ENCODE peak calls at places on chromosomes 16 and 17, in five cellular contexts. I, G, L, Z and K are unnamed samples. For H3K4me1, the result is how much of the 10 kb centered on the place peaks cover.

GRCh38 chr17:62808576-62808970 is 459 bp upstream of the MARCHF10 start:
- DNase-seq in G (no peak), Z (no peak), L (no peak), I (no peak), K (no peak)

GRCh38 chr17:44794699-44795413 is 35.2 kb downstream of the GJC1 start:
- DNase-seq in G (no peak), I (peak), Z (peak), L (no peak), K (peak)

GRCh38 chr16:997440-998051 is 16.0 kb downstream of the SOX8 start:
- DNase-seq in G (peak), L (no peak), Z (peak), I (peak), K (peak)

GRCh38 chr17:5509482-5509881 is 23.1 kb downstream of the MIS12 start:
- DNase-seq in L (no peak), G (no peak), Z (no peak), I (peak), K (peak)

GRCh38 chr17:79003661-79004411 is 5.7 kb downstream of the CANT1 start:
- DNase-seq in I (no peak), L (no peak), G (no peak), Z (no peak), K (no peak)

GRCh38 chr17:44014133-44014436 is 678 bp downstream of the TMEM101 start:
- DNase-seq in Z (no peak), G (no peak), I (no peak), L (no peak), K (no peak)

GRCh38 chr17:41406205-41406604 is 8.8 kb upstream of the KRT31 start:
- DNase-seq in Z (no peak), I (no peak), L (no peak), G (no peak), K (no peak)

GRCh38 chr16:65068151-65068740 is 53.6 kb downstream of the CDH11 start:
- DNase-seq in Z (no peak), G (no peak), I (peak), L (no peak), K (peak)

GRCh38 chr17:8916470-8916869 is 49.0 kb upstream of the PIK3R6 start:
- DNase-seq in G (no peak), I (no peak), Z (no peak), L (no peak), K (no peak)

GRCh38 chr16:11225677-11226549 is 30.1 kb downstream of the SOCS1 start:
- DNase-seq in L (no peak), I (no peak), G (no peak), Z (no peak), K (no peak)

GRCh38 chr16:31400191-31400590 is 7.1 kb downstream of the ITGAD start:
- DNase-seq in Z (no peak), L (no peak), I (no peak), G (no peak), K (no peak)

GRCh38 chr17:44198721-44199552 is 747 bp downstream of the ATXN7L3 start:
- DNase-seq in G (peak), I (peak), L (no peak), Z (peak), K (peak)

DNA sequence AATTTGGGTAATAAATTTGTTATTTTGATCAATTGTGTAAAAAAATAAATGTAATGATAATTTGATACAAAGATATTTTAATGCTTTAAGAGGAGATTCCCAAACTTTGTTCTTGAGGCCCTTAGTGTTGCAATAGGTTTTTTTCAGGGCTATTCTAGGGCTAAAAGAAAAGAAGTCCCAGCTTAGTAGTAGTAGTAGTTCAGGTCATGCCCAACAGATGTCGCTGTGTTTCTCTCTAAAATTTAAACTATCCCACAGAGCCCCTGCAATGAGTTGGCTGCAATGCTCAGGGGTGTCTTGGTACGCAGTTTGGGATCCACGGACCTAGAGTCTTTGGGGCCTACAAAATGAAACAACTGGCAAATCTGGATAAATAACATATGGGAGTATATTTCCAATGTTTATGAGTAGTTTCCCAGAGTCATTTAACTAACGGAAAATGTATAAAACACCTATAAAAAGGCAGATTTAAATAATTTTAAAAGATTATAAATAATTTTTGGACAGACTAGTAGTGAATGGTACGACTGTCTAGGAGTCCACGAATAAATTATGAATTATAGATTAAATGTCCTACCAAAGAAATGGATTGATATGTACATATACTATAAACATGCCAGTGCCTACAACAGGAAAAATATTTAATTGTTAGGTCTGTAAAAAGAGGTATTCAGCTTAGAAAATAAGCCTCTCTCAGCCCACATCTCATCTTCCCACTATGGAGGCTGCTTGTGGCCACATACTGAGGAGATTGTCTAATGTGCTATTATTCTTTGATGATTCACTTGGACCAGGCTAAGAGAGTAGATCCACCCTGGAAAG is 228.5 kb upstream of the PMFBP1 start:
- DNase-seq in I (peak), Z (peak), L (no peak), G (no peak), K (peak)
- H3K4me1 ChIP-seq in I (under half), Z (under half), L (under half), G (under half), K (under half)

GRCh38 chr17:60744355-60744958 is 66.8 kb downstream of the BCAS3 start:
- DNase-seq in L (no peak), I (peak), Z (no peak), G (no peak), K (peak)

GRCh38 chr17:60741031-60741430 is 63.4 kb downstream of the BCAS3 start:
- DNase-seq in L (no peak), Z (no peak), I (no peak), G (no peak), K (no peak)

GRCh38 chr17:60743282-60743681 is 65.6 kb downstream of the BCAS3 start:
- DNase-seq in L (no peak), G (no peak), Z (no peak), I (no peak), K (no peak)

GRCh38 chr17:60745544-60745943 is 67.9 kb downstream of the BCAS3 start:
- DNase-seq in L (no peak), Z (no peak), G (no peak), I (no peak), K (no peak)

GRCh38 chr17:60743812-60744211 is 66.2 kb downstream of the BCAS3 start:
- DNase-seq in Z (no peak), L (no peak), I (peak), G (no peak), K (peak)
- H3K4me1 ChIP-seq in Z (under half), L (under half), I (under half), G (under half), K (under half)

DNA sequence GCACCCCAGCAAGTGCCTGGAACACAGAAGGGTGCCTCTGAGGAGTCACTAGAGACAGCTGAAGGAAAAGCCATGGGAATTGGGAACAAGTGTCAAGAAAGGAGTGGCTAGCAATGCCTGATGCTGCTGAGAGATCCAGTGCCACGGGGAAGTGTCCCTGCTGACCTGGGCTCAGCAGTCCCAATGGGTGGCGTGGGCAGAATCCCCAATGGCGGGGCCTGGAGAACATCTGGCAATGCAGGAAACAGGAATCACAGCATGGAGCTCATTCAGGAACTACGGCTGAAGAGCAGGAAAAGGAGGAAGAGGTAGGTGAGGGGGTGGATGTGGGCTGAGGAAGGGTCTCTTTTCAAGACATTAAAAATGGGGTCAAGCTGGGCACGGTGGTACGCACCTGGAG is 30.1 kb downstream of the UBE2O start:
- DNase-seq in I (no peak), G (no peak), L (no peak), Z (no peak), K (no peak)
- H3K4me1 ChIP-seq in I (under half), G (half or more), L (under half), Z (under half), K (under half)

GRCh38 chr16:85613609-85614337 is 651 bp downstream of the GSE1 start:
- DNase-seq in G (peak), I (peak), Z (peak), L (peak), K (no peak)
- H3K4me1 ChIP-seq in G (half or more), I (under half), Z (under half), L (under half), K (under half)

DNA sequence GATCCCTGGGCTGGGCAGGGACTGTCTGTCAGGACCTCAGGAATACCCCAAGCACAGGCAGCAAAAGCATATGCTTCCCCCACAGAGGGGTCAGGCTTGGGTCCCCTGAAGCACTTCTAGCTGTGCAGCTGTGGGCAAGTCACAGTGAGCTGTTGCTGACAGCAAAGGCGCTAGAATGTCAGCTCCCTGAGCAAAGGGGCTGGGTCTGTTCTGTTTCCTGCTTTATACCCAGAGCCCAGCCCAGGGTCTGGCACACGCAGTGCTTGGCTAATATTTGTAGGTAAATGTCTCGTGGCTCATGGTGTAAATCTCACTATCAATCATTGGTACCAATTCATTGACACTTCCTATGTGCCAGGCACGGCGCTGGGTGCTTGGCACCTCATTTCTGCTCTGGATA is 16.6 kb upstream of the MPRIP start:
- DNase-seq in Z (no peak), I (no peak), G (no peak), L (no peak), K (no peak)
- H3K4me1 ChIP-seq in Z (half or more), I (under half), G (half or more), L (under half), K (under half)